ENCODE peak calls at places on chromosomes 13 and 19, in ten cellular contexts. T is upper lobe of right lung, K is hepatocyte, C is IMR-90, N is heart right ventricle, W is thoracic aorta, D is uterus, E is endodermal cell, A is sigmoid colon, B is Caco-2. Z is an unnamed sample.

GRCh38 chr19:6740589-6741348 is 1.3 kb downstream of the TRIP10 start:
- DNase-seq in C (peak; percentile 19), E (peak; percentile 87), B (peak; percentile 84), K (peak; percentile 80), D (peak; percentile 63), T (peak; percentile 81), A (peak; percentile 86), W (no peak), N (peak; percentile 78), Z (no peak)

GRCh38 chr13:26872444-26873173 is 112.0 kb upstream of the GPR12 start:
- DNase-seq in D (no peak), W (no peak), E (peak; percentile 92), A (no peak), N (peak; percentile 40), C (peak; percentile 31), T (no peak), K (peak; percentile 77), B (peak; percentile 60), Z (peak; percentile 25)

GRCh38 chr13:61029064-61029463 is 386.6 kb downstream of the PCDH20 start:
- DNase-seq in A (no peak), B (peak; percentile 22), W (no peak), T (no peak), K (no peak), E (peak; percentile 83), C (no peak), N (no peak), D (no peak), Z (no peak)

GRCh38 chr13:79340490-79340889 is 65.6 kb downstream of the RBM26 start:
- DNase-seq in W (no peak), B (no peak), C (no peak), T (no peak), A (no peak), E (no peak), N (no peak), D (no peak), K (no peak), Z (no peak)

GRCh38 chr19:17484520-17485180 is 14.3 kb downstream of the SLC27A1 start:
- DNase-seq in B (no peak), C (no peak), N (no peak), K (no peak), E (no peak), A (no peak), W (no peak), T (no peak), D (no peak), Z (no peak)

GRCh38 chr19:17922138-17922537 is 10.7 kb upstream of the CCDC124 start:
- DNase-seq in E (no peak), B (peak; percentile 59), D (no peak), C (no peak), W (no peak), A (no peak), N (no peak), K (no peak), T (no peak), Z (no peak)

GRCh38 chr13:112057736-112058518 is 9.0 kb upstream of the SOX1 start:
- DNase-seq in D (no peak), K (no peak), C (no peak), A (no peak), E (peak; percentile 68), T (no peak), B (no peak), W (no peak), N (no peak), Z (no peak)

GRCh38 chr19:37218592-37218935 is 550 bp downstream of the ZNF383 start:
- DNase-seq in E (no peak), B (no peak), A (no peak), K (no peak), C (peak; percentile 39), T (no peak), D (no peak), N (no peak), W (no peak), Z (no peak)

GRCh38 chr13:76980075-76980718 is 11.7 kb upstream of the CLN5 start:
- DNase-seq in A (peak; percentile 83), T (peak; percentile 91), C (peak; percentile 24), W (no peak), N (peak; percentile 76), D (peak; percentile 62), E (peak; percentile 99), K (peak; percentile 85), B (peak; percentile 92), Z (peak; percentile 90)

GRCh38 chr19:14337510-14337909 is 43.7 kb upstream of the ADGRE5 start:
- DNase-seq in A (no peak), T (no peak), N (no peak), W (no peak), C (no peak), K (peak; percentile 29), B (peak; percentile 16), D (no peak), E (peak; percentile 91), Z (no peak)

GRCh38 chr19:33514885-33515485 is 6.6 kb downstream of the PEPD start:
- DNase-seq in N (no peak), E (no peak), A (peak; percentile 78), B (no peak), W (no peak), D (no peak), K (no peak), C (peak; percentile 32), T (no peak), Z (no peak)

GRCh38 chr13:79581870-79582315 is 100.9 kb downstream of the NDFIP2 start:
- DNase-seq in K (no peak), D (no peak), T (no peak), E (peak; percentile 81), B (no peak), C (peak; percentile 3), A (no peak), W (no peak), N (peak; percentile 11), Z (no peak)

DNA sequence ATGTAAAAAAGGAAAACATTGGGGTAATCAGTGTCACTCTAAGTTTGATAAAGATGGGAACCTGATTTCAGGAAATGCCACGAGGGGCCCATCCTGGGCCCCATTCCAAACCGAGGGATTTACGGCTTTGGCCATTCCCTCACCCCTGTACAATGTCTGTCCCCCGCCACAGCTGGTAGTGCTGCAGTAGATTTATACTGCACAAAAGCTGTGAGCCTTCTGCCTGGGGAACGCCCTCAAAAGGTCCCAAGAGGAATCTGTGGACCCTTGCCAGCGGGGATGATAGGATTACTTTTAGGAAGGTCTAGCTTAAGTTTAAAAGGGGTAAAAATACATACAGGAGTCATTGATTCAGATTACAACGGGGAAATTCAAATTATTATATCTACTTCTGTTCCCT is 173.3 kb upstream of the SGCG start:
- DNase-seq in A (no peak), K (no peak), T (no peak), D (no peak), E (no peak), W (no peak), N (peak; percentile 9), B (no peak), C (no peak), Z (no peak)
- H3K9me3 ChIP-seq in A (peaks cover 4% of the 10 kb centered on the region), K (no peaks in the 10 kb centered on the region), T (no peaks in the 10 kb centered on the region), D (no peaks in the 10 kb centered on the region), E (peaks cover 6% of the 10 kb centered on the region), W (peaks cover 4% of the 10 kb centered on the region), N (no peaks in the 10 kb centered on the region), B (peaks cover 7% of the 10 kb centered on the region), C (no peaks in the 10 kb centered on the region), Z (peaks cover 2% of the 10 kb centered on the region)

DNA sequence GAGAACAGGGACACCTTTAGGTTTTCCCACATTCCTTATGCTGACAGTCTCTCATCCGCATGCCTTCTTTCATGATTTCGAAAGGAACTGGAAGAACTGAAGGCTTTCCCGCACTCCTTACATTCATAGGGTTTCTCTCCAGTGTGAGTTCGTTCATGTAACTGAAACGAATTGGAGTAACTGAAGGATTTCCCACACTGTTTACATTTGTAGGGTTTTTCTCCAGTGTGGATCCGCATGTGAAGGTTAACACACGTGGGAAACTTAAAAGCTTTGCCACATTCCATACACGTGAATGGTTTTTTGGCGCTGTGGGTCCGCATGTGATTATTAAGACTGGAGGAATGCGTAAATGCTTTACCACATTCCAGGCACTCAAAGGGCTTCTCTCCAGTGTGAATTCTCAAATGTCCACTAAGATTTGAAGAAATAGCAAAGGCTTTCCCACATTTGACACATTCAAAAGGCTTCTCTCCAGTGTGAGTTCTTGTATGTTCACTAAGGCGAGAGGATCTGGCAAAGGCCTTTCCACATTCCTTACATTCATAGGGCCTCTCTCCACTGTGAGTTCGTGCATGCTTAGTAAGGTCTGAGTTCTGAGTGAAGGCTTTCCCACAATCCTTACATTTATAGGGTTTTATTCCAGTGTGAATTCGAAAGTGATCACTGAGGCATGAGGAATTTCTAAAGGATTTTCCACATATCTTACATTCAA is 22.0 kb downstream of the ZNF266 start:
- DNase-seq in D (no peak), K (no peak), A (no peak), B (no peak), N (no peak), W (no peak), T (no peak), C (no peak), E (no peak), Z (no peak)
- H3K9me3 ChIP-seq in D (peaks cover 12% of the 10 kb centered on the region), K (peaks cover 65% of the 10 kb centered on the region), A (peaks cover 81% of the 10 kb centered on the region), B (peaks cover 32% of the 10 kb centered on the region), N (peaks cover 99% of the 10 kb centered on the region), W (peaks cover 88% of the 10 kb centered on the region), T (peaks cover 80% of the 10 kb centered on the region), C (peaks cover 66% of the 10 kb centered on the region), E (peaks cover 81% of the 10 kb centered on the region), Z (peaks cover 72% of the 10 kb centered on the region)

DNA sequence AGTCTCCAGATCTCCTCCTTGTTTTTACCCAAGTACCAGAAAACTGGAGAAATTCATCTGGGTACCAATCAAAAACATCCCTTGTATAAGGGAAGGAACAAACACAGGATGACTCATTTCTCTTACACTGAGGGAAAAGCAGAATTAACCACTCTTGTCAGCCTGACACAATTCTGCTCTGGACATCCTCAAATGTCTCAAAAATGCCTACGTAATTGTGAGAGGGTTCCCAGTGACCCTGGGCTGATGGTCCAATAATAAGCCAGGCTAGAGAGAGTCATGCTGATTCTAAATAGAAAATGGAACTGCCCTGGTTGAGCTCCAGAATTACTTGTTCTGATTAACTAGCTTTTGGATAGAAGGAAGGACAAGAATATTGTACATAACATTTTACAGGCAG is 14.5 kb downstream of the ZNF708 start:
- DNase-seq in C (peak; percentile 5), E (no peak), N (no peak), T (no peak), D (peak; percentile 51), W (no peak), K (peak; percentile 14), B (no peak), A (no peak), Z (no peak)
- H3K9me3 ChIP-seq in C (peaks cover 2% of the 10 kb centered on the region), E (peaks cover 7% of the 10 kb centered on the region), N (no peaks in the 10 kb centered on the region), T (no peaks in the 10 kb centered on the region), D (no peaks in the 10 kb centered on the region), W (no peaks in the 10 kb centered on the region), K (no peaks in the 10 kb centered on the region), B (no peaks in the 10 kb centered on the region), A (no peaks in the 10 kb centered on the region), Z (no peaks in the 10 kb centered on the region)

GRCh38 chr13:68076046-68076445 is 845.9 kb upstream of the PCDH9 start:
- DNase-seq in C (no peak), W (no peak), T (no peak), D (no peak), B (no peak), E (no peak), K (no peak), N (no peak), A (peak; percentile 51), Z (no peak)

GRCh38 chr13:68081051-68081450 is 850.9 kb upstream of the PCDH9 start:
- DNase-seq in E (no peak), T (no peak), N (no peak), C (no peak), B (no peak), D (no peak), A (no peak), W (no peak), K (no peak), Z (no peak)

GRCh38 chr13:68078874-68079273 is 848.7 kb upstream of the PCDH9 start:
- DNase-seq in A (no peak), C (no peak), B (no peak), K (no peak), N (no peak), D (no peak), T (no peak), W (no peak), E (no peak), Z (no peak)

GRCh38 chr13:68078457-68078856 is 848.3 kb upstream of the PCDH9 start:
- DNase-seq in T (no peak), C (no peak), D (no peak), B (no peak), N (no peak), K (no peak), W (no peak), E (no peak), A (no peak), Z (no peak)
- H3K9me3 ChIP-seq in T (no peaks in the 10 kb centered on the region), C (peaks cover 15% of the 10 kb centered on the region), D (no peaks in the 10 kb centered on the region), B (no peaks in the 10 kb centered on the region), N (no peaks in the 10 kb centered on the region), K (no peaks in the 10 kb centered on the region), W (no peaks in the 10 kb centered on the region), E (no peaks in the 10 kb centered on the region), A (no peaks in the 10 kb centered on the region), Z (no peaks in the 10 kb centered on the region)